ENCODE peak calls at places on chromosome 10, in five cellular contexts. One of them, this sample, is unnamed.

GRCh38 chr10:59985639-59986038 is 79.3 kb upstream of the CCDC6 start:
- DNase-seq in mesenchymal stem cell: no peak
- DNase-seq in H9: no peak
- DNase-seq in trophoblast cell: no peak
- DNase-seq in H1: no peak
- DNase-seq in this sample: no peak

GRCh38 chr10:15313844-15314243 is 57.2 kb downstream of the FAM171A1 start:
- DNase-seq in trophoblast cell: no peak
- DNase-seq in mesenchymal stem cell: peak; percentile 71
- DNase-seq in H9: no peak
- DNase-seq in H1: no peak
- DNase-seq in this sample: no peak

GRCh38 chr10:6145414-6145978 is 56.7 kb downstream of the RBM17 start:
- DNase-seq in H9: no peak
- DNase-seq in mesenchymal stem cell: no peak
- DNase-seq in trophoblast cell: peak; percentile 35
- DNase-seq in H1: peak; percentile 60
- DNase-seq in this sample: no peak

GRCh38 chr10:78937800-78938694 is 130.7 kb upstream of the ZMIZ1 start:
- DNase-seq in H9: no peak
- DNase-seq in mesenchymal stem cell: peak; percentile 32
- DNase-seq in H1: no peak
- DNase-seq in trophoblast cell: no peak
- DNase-seq in this sample: no peak

GRCh38 chr10:3020881-3021280 is 46.5 kb upstream of the PFKP start:
- DNase-seq in H1: no peak
- DNase-seq in trophoblast cell: no peak
- DNase-seq in H9: no peak
- DNase-seq in mesenchymal stem cell: no peak
- DNase-seq in this sample: no peak

GRCh38 chr10:119595715-119596515 is 849 bp downstream of the TIAL1 start:
- DNase-seq in H9: peak; percentile 35
- DNase-seq in mesenchymal stem cell: peak; percentile 55
- DNase-seq in H1: peak; percentile 53
- DNase-seq in trophoblast cell: peak; percentile 12
- DNase-seq in this sample: no peak

GRCh38 chr10:70440296-70441160 is 953 bp downstream of the NODAL start:
- DNase-seq in H9: peak; percentile 70
- DNase-seq in H1: peak; percentile 72
- DNase-seq in mesenchymal stem cell: no peak
- DNase-seq in trophoblast cell: no peak
- DNase-seq in this sample: no peak

GRCh38 chr10:96743988-96744585 is 23.8 kb upstream of the PIK3AP1 start:
- DNase-seq in H1: no peak
- DNase-seq in mesenchymal stem cell: no peak
- DNase-seq in H9: no peak
- DNase-seq in trophoblast cell: no peak
- DNase-seq in this sample: no peak

GRCh38 chr10:33793793-33794192 is 459.3 kb upstream of the NRP1 start:
- DNase-seq in trophoblast cell: no peak
- DNase-seq in H9: no peak
- DNase-seq in H1: no peak
- DNase-seq in mesenchymal stem cell: no peak
- DNase-seq in this sample: no peak

GRCh38 chr10:51342381-51342780 is 268.1 kb downstream of the PRKG1 start:
- DNase-seq in trophoblast cell: no peak
- DNase-seq in mesenchymal stem cell: no peak
- DNase-seq in H1: no peak
- DNase-seq in H9: no peak
- DNase-seq in this sample: no peak

GRCh38 chr10:66187096-66187733 is 738.6 kb upstream of the LRRTM3 start:
- DNase-seq in trophoblast cell: no peak
- DNase-seq in H1: no peak
- DNase-seq in mesenchymal stem cell: peak; percentile 4
- DNase-seq in H9: no peak
- DNase-seq in this sample: no peak

GRCh38 chr10:82813856-82814255 is 938.9 kb downstream of the NRG3 start:
- DNase-seq in H1: no peak
- DNase-seq in mesenchymal stem cell: peak; percentile 40
- DNase-seq in trophoblast cell: no peak
- DNase-seq in H9: no peak
- DNase-seq in this sample: no peak

GRCh38 chr10:24430591-24430990 is 221.7 kb downstream of the KIAA1217 start:
- DNase-seq in mesenchymal stem cell: no peak
- DNase-seq in trophoblast cell: no peak
- DNase-seq in H1: no peak
- DNase-seq in H9: no peak
- DNase-seq in this sample: no peak
- H2BK12ac ChIP-seq in mesenchymal stem cell: no peak overlapping the region
- H2BK12ac ChIP-seq in trophoblast cell: no peak overlapping the region
- H2BK12ac ChIP-seq in H1: no peak overlapping the region
- H2BK12ac ChIP-seq in H9: no peak overlapping the region
- H2BK12ac ChIP-seq in this sample: no peak overlapping the region

GRCh38 chr10:125141150-125141859 is 19.1 kb downstream of the CTBP2 start:
- DNase-seq in mesenchymal stem cell: no peak
- DNase-seq in trophoblast cell: no peak
- DNase-seq in H1: no peak
- DNase-seq in H9: no peak
- DNase-seq in this sample: no peak

GRCh38 chr10:125137601-125138438 is 22.5 kb downstream of the CTBP2 start:
- DNase-seq in mesenchymal stem cell: no peak
- DNase-seq in H9: no peak
- DNase-seq in trophoblast cell: no peak
- DNase-seq in H1: no peak
- DNase-seq in this sample: no peak

GRCh38 chr10:125142946-125143345 is 17.4 kb downstream of the CTBP2 start:
- DNase-seq in H1: no peak
- DNase-seq in H9: no peak
- DNase-seq in trophoblast cell: no peak
- DNase-seq in mesenchymal stem cell: no peak
- DNase-seq in this sample: no peak

GRCh38 chr10:125141860-125142484 is 18.4 kb downstream of the CTBP2 start:
- DNase-seq in mesenchymal stem cell: no peak
- DNase-seq in H9: no peak
- DNase-seq in H1: no peak
- DNase-seq in trophoblast cell: no peak
- DNase-seq in this sample: no peak

GRCh38 chr10:125140151-125140550 is 20.2 kb downstream of the CTBP2 start:
- DNase-seq in H1: no peak
- DNase-seq in mesenchymal stem cell: no peak
- DNase-seq in trophoblast cell: no peak
- DNase-seq in H9: no peak
- DNase-seq in this sample: no peak
- H2BK12ac ChIP-seq in H1: no peak overlapping the region
- H2BK12ac ChIP-seq in mesenchymal stem cell: no peak overlapping the region
- H2BK12ac ChIP-seq in trophoblast cell: no peak overlapping the region
- H2BK12ac ChIP-seq in H9: no peak overlapping the region
- H2BK12ac ChIP-seq in this sample: no peak overlapping the region

DNA sequence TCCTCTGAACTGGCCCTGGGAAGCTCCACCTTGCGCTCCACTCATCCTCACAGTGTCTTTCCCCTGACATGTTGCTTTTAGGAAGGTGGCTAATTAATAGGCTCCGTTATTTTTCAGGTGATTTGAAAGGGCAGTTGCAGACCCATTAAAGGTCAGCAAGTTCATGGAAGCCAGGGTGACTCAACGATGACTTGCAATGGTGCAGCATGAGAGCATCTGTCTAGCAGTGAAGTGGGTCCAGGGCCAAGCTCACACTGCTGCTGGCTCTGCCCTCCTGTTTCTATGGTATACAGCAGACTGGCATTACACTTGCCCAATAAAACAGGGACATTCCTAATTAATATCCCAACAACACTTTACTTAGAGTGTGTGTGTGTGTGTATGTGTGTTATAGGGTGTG is 68.8 kb upstream of the WDR11 start:
- DNase-seq in H9: no peak
- DNase-seq in trophoblast cell: no peak
- DNase-seq in mesenchymal stem cell: no peak
- DNase-seq in H1: no peak
- DNase-seq in this sample: no peak
- H2BK12ac ChIP-seq in H9: no peak overlapping the region
- H2BK12ac ChIP-seq in trophoblast cell: no peak overlapping the region
- H2BK12ac ChIP-seq in mesenchymal stem cell: no peak overlapping the region
- H2BK12ac ChIP-seq in H1: no peak overlapping the region
- H2BK12ac ChIP-seq in this sample: no peak overlapping the region

GRCh38 chr10:1550291-1550595 is 187.1 kb downstream of the ADARB2 start:
- DNase-seq in H9: no peak
- DNase-seq in mesenchymal stem cell: no peak
- DNase-seq in H1: no peak
- DNase-seq in trophoblast cell: no peak
- DNase-seq in this sample: no peak

GRCh38 chr10:1552415-1552814 is 184.9 kb downstream of the ADARB2 start:
- DNase-seq in mesenchymal stem cell: no peak
- DNase-seq in trophoblast cell: no peak
- DNase-seq in H1: no peak
- DNase-seq in H9: no peak
- DNase-seq in this sample: no peak

GRCh38 chr10:1550616-1551015 is 186.7 kb downstream of the ADARB2 start:
- DNase-seq in trophoblast cell: no peak
- DNase-seq in H1: no peak
- DNase-seq in mesenchymal stem cell: no peak
- DNase-seq in H9: no peak
- DNase-seq in this sample: no peak

GRCh38 chr10:1552881-1553595 is 184.3 kb downstream of the ADARB2 start:
- DNase-seq in H1: no peak
- DNase-seq in trophoblast cell: no peak
- DNase-seq in H9: no peak
- DNase-seq in mesenchymal stem cell: no peak
- DNase-seq in this sample: no peak

DNA sequence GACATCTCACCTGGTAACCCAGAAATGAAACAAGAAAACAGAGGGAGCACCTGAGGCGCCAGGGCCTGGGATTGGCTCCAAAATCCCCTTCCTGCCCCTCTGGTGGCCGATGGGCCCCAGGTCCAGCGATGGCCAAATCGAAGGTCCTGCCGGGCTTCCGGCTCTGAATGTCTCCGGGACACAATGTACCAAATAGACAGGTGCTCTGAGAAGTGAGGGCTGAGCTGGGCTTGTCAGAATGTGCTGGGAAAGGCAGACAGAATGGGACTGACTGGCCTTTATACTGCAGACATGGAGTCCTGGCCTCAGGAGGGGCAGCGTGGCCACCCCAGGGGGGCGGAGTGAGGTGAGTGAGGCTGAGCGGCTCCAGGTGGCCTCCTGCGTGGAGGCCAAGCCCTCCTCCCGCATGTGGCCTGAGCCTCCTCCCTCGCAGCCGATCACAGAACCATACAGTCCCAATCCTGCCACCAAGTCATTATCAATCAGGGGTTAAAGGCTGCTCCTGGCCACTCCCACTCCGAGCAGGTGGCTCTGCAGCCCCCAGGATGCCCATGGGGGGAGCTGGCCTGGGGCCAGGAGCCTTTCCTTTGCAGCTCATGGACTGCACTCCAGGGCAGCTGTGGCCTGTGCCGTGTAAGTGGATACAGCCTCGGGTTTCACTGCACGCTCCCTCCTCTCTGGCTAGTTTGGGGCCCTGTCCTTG is 185.5 kb downstream of the ADARB2 start:
- DNase-seq in mesenchymal stem cell: no peak
- DNase-seq in H9: no peak
- DNase-seq in H1: no peak
- DNase-seq in trophoblast cell: no peak
- DNase-seq in this sample: no peak
- H2BK12ac ChIP-seq in mesenchymal stem cell: no peak overlapping the region
- H2BK12ac ChIP-seq in H9: no peak overlapping the region
- H2BK12ac ChIP-seq in H1: no peak overlapping the region
- H2BK12ac ChIP-seq in trophoblast cell: no peak overlapping the region
- H2BK12ac ChIP-seq in this sample: no peak overlapping the region

DNA sequence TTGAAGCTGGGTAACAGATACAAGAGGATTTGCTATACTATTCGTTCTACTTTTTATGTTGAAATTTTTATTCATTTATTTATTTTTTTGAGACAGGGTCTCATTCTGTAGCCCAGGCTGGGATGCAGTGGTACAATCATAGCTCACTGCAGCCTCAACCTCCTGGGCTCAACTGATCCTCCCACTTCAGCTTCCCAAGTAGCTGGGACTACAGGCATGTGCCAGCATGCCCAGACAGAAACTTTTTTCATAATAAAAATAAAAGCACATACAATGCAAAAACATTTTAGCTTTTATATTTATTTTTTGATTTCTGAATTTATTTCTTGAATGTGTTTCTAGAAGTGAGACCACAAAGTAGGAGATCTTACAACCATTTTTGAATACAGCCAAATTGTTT is 71.2 kb downstream of the FANK1 start:
- DNase-seq in mesenchymal stem cell: no peak
- DNase-seq in H9: no peak
- DNase-seq in trophoblast cell: no peak
- DNase-seq in H1: no peak
- DNase-seq in this sample: no peak
- H2BK12ac ChIP-seq in mesenchymal stem cell: no peak overlapping the region
- H2BK12ac ChIP-seq in H9: no peak overlapping the region
- H2BK12ac ChIP-seq in trophoblast cell: no peak overlapping the region
- H2BK12ac ChIP-seq in H1: no peak overlapping the region
- H2BK12ac ChIP-seq in this sample: no peak overlapping the region

DNA sequence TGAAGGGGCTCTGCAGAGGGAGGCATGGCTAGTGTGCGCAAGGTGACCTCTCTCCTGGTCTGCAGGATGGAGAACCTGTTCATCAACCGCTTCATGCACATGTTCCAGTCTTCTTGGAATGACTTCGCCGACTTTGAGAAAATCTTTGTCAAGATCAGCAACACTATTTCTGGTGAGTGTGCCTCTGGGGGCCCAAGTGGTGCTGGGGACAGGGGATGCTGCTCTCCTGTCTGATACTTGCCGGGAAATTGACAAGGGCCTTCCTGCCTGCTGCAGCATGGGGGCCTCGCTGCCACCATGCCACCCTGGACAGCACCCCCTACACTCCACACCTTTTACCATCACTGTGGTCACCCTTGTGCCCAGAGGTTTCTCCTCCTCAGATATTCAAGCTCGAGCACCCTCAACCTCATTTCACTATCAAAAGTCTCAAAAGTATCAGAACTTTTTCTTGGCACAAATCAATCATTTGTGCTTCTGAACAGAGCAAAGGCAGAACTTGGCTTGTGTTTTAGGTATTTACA is 50.0 kb downstream of the ALOX5 start:
- DNase-seq in trophoblast cell: no peak
- DNase-seq in H9: no peak
- DNase-seq in mesenchymal stem cell: no peak
- DNase-seq in H1: no peak
- DNase-seq in this sample: no peak
- H2BK12ac ChIP-seq in trophoblast cell: no peak overlapping the region
- H2BK12ac ChIP-seq in H9: no peak overlapping the region
- H2BK12ac ChIP-seq in mesenchymal stem cell: no peak overlapping the region
- H2BK12ac ChIP-seq in H1: no peak overlapping the region
- H2BK12ac ChIP-seq in this sample: no peak overlapping the region

GRCh38 chr10:132019366-132019765 is 37.6 kb upstream of the BNIP3 start:
- DNase-seq in mesenchymal stem cell: no peak
- DNase-seq in H9: no peak
- DNase-seq in H1: no peak
- DNase-seq in trophoblast cell: no peak
- DNase-seq in this sample: no peak

GRCh38 chr10:132022241-132022640 is 40.5 kb upstream of the BNIP3 start:
- DNase-seq in mesenchymal stem cell: no peak
- DNase-seq in trophoblast cell: no peak
- DNase-seq in H1: no peak
- DNase-seq in H9: no peak
- DNase-seq in this sample: no peak

GRCh38 chr10:132021504-132022143 is 39.9 kb upstream of the BNIP3 start:
- DNase-seq in mesenchymal stem cell: no peak
- DNase-seq in trophoblast cell: no peak
- DNase-seq in H9: no peak
- DNase-seq in H1: no peak
- DNase-seq in this sample: no peak

GRCh38 chr10:132021046-132021445 is 39.3 kb upstream of the BNIP3 start:
- DNase-seq in mesenchymal stem cell: no peak
- DNase-seq in trophoblast cell: no peak
- DNase-seq in H1: no peak
- DNase-seq in H9: no peak
- DNase-seq in this sample: no peak

GRCh38 chr10:132020456-132020855 is 38.7 kb upstream of the BNIP3 start:
- DNase-seq in H9: no peak
- DNase-seq in H1: no peak
- DNase-seq in mesenchymal stem cell: no peak
- DNase-seq in trophoblast cell: no peak
- DNase-seq in this sample: no peak
- H2BK12ac ChIP-seq in H9: no peak overlapping the region
- H2BK12ac ChIP-seq in H1: no peak overlapping the region
- H2BK12ac ChIP-seq in mesenchymal stem cell: no peak overlapping the region
- H2BK12ac ChIP-seq in trophoblast cell: no peak overlapping the region
- H2BK12ac ChIP-seq in this sample: no peak overlapping the region

This sample was measured in neuronal stem cell.